ENCODE peak calls at places on chromosomes 4 and X, in ten cellular contexts. One of them, this sample, is unnamed. For H3K9me3, the result is how much of the 10 kb centered on the place peaks cover.

GRCh38 chr4:138301536-138301935 is 59.4 kb upstream of the SLC7A11 start:
- DNase-seq in left ventricle myocardium inferior: no peak
- DNase-seq in aorta: no peak
- DNase-seq in osteoblast: no peak
- DNase-seq in Caco-2: no peak
- DNase-seq in HAP-1: no peak
- DNase-seq in IMR-90: no peak
- DNase-seq in colonic mucosa: no peak
- DNase-seq in breast epithelium: no peak
- DNase-seq in H9: no peak
- DNase-seq in this sample: no peak

GRCh38 chr4:40349561-40350198 is 14.5 kb downstream of the CHRNA9 start:
- DNase-seq in breast epithelium: no peak
- DNase-seq in aorta: no peak
- DNase-seq in left ventricle myocardium inferior: no peak
- DNase-seq in colonic mucosa: no peak
- DNase-seq in Caco-2: no peak
- DNase-seq in HAP-1: no peak
- DNase-seq in IMR-90: peak
- DNase-seq in osteoblast: no peak
- DNase-seq in H9: no peak
- DNase-seq in this sample: no peak

GRCh38 chr4:26197018-26197779 is 123.6 kb upstream of the RBPJ start:
- DNase-seq in colonic mucosa: no peak
- DNase-seq in HAP-1: no peak
- DNase-seq in Caco-2: no peak
- DNase-seq in aorta: no peak
- DNase-seq in left ventricle myocardium inferior: no peak
- DNase-seq in breast epithelium: no peak
- DNase-seq in IMR-90: peak
- DNase-seq in H9: no peak
- DNase-seq in osteoblast: peak
- DNase-seq in this sample: no peak

GRCh38 chr4:157806176-157806575 is 366.6 kb downstream of the GASK1B start:
- DNase-seq in left ventricle myocardium inferior: no peak
- DNase-seq in aorta: no peak
- DNase-seq in Caco-2: no peak
- DNase-seq in H9: no peak
- DNase-seq in colonic mucosa: no peak
- DNase-seq in osteoblast: no peak
- DNase-seq in IMR-90: no peak
- DNase-seq in breast epithelium: no peak
- DNase-seq in HAP-1: peak
- DNase-seq in this sample: no peak

GRCh38 chr4:3530663-3531254 is 1.5 kb downstream of the LRPAP1 start:
- DNase-seq in HAP-1: no peak
- DNase-seq in left ventricle myocardium inferior: no peak
- DNase-seq in aorta: peak
- DNase-seq in colonic mucosa: no peak
- DNase-seq in H9: peak
- DNase-seq in IMR-90: no peak
- DNase-seq in Caco-2: no peak
- DNase-seq in breast epithelium: no peak
- DNase-seq in osteoblast: peak
- DNase-seq in this sample: no peak

GRCh38 chr4:86306816-86307215 is 53.0 kb downstream of the MAPK10 start:
- DNase-seq in aorta: no peak
- DNase-seq in colonic mucosa: no peak
- DNase-seq in osteoblast: peak
- DNase-seq in Caco-2: no peak
- DNase-seq in breast epithelium: no peak
- DNase-seq in HAP-1: no peak
- DNase-seq in H9: no peak
- DNase-seq in left ventricle myocardium inferior: no peak
- DNase-seq in IMR-90: peak
- DNase-seq in this sample: no peak

GRCh38 chr4:113355550-113356371 is 306.3 kb downstream of the ANK2 start:
- DNase-seq in osteoblast: peak
- DNase-seq in left ventricle myocardium inferior: peak
- DNase-seq in IMR-90: peak
- DNase-seq in breast epithelium: no peak
- DNase-seq in Caco-2: peak
- DNase-seq in HAP-1: no peak
- DNase-seq in H9: no peak
- DNase-seq in aorta: no peak
- DNase-seq in colonic mucosa: no peak
- DNase-seq in this sample: no peak

GRCh38 chr4:52269761-52270160 is 218.7 kb downstream of the SPATA18 start:
- DNase-seq in osteoblast: no peak
- DNase-seq in aorta: no peak
- DNase-seq in HAP-1: no peak
- DNase-seq in Caco-2: no peak
- DNase-seq in IMR-90: no peak
- DNase-seq in colonic mucosa: no peak
- DNase-seq in left ventricle myocardium inferior: no peak
- DNase-seq in breast epithelium: no peak
- DNase-seq in H9: no peak
- DNase-seq in this sample: no peak

GRCh38 chr4:15691346-15692140 is 9.9 kb downstream of the FAM200B start:
- DNase-seq in H9: no peak
- DNase-seq in left ventricle myocardium inferior: no peak
- DNase-seq in aorta: no peak
- DNase-seq in HAP-1: no peak
- DNase-seq in osteoblast: peak
- DNase-seq in Caco-2: no peak
- DNase-seq in colonic mucosa: no peak
- DNase-seq in breast epithelium: no peak
- DNase-seq in IMR-90: peak
- DNase-seq in this sample: no peak

GRCh38 chrX:153052534-153052933 is 3.7 kb upstream of the PNMA3 start:
- DNase-seq in IMR-90: no peak
- DNase-seq in colonic mucosa: no peak
- DNase-seq in breast epithelium: no peak
- DNase-seq in H9: no peak
- DNase-seq in aorta: no peak
- DNase-seq in Caco-2: no peak
- DNase-seq in left ventricle myocardium inferior: no peak
- DNase-seq in osteoblast: no peak
- DNase-seq in HAP-1: no peak
- DNase-seq in this sample: no peak

DNA sequence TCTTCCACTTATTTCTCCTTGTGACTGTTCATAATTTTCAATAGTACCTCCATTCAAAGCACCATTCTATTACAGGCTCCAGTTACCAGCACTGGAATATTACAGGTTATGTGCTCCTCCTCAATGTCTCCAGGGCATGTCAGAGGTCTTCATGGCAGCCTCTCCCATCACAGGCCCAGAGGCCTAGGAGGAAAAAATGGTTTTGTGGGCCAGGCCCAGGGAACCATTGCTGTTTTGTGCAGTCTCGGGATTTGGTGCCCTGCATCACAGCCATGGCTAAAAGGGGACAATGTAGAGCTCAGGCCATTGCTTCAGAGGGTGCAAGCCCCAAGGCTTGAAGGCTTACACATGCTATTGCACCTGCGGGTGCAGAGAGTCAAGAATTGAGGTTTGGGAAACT is 7.2 kb upstream of the PNMA3 start:
- DNase-seq in aorta: no peak
- DNase-seq in Caco-2: no peak
- DNase-seq in IMR-90: no peak
- DNase-seq in osteoblast: no peak
- DNase-seq in H9: no peak
- DNase-seq in breast epithelium: no peak
- DNase-seq in colonic mucosa: no peak
- DNase-seq in HAP-1: no peak
- DNase-seq in left ventricle myocardium inferior: no peak
- DNase-seq in this sample: no peak
- H3K9me3 ChIP-seq in aorta: under half
- H3K9me3 ChIP-seq in Caco-2: under half
- H3K9me3 ChIP-seq in IMR-90: under half
- H3K9me3 ChIP-seq in osteoblast: under half
- H3K9me3 ChIP-seq in H9: half or more
- H3K9me3 ChIP-seq in breast epithelium: under half
- H3K9me3 ChIP-seq in colonic mucosa: under half
- H3K9me3 ChIP-seq in HAP-1: under half
- H3K9me3 ChIP-seq in left ventricle myocardium inferior: under half
- H3K9me3 ChIP-seq in this sample: under half

DNA sequence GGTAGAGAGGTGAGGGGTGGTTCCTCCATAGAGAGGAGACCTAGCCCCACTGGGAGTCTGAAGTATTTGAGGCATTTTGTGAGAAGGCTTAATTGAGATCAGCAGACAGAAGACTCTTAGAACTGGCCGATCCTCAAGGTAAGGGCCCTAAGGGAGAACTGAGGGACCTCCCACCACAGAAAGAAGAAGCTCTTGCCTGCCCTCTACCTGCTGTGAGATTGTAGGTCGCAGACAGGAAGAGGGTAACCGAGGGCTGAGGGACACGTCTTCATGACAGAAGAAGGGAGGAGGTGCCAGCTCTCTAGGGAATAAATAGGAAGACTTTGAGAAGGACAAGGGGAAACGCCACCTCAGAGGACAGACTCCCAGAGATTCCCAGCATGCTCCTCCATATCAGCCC is 24.1 kb upstream of the MAGEC1 start:
- DNase-seq in H9: no peak
- DNase-seq in IMR-90: no peak
- DNase-seq in colonic mucosa: no peak
- DNase-seq in left ventricle myocardium inferior: no peak
- DNase-seq in Caco-2: no peak
- DNase-seq in breast epithelium: no peak
- DNase-seq in aorta: no peak
- DNase-seq in HAP-1: peak
- DNase-seq in osteoblast: no peak
- DNase-seq in this sample: no peak
- H3K9me3 ChIP-seq in H9: under half
- H3K9me3 ChIP-seq in IMR-90: under half
- H3K9me3 ChIP-seq in colonic mucosa: under half
- H3K9me3 ChIP-seq in left ventricle myocardium inferior: under half
- H3K9me3 ChIP-seq in Caco-2: under half
- H3K9me3 ChIP-seq in breast epithelium: under half
- H3K9me3 ChIP-seq in aorta: under half
- H3K9me3 ChIP-seq in HAP-1: under half
- H3K9me3 ChIP-seq in osteoblast: under half
- H3K9me3 ChIP-seq in this sample: under half

GRCh38 chr4:92251711-92252110 is 52.1 kb upstream of the GRID2 start:
- DNase-seq in left ventricle myocardium inferior: no peak
- DNase-seq in IMR-90: no peak
- DNase-seq in osteoblast: no peak
- DNase-seq in HAP-1: no peak
- DNase-seq in Caco-2: no peak
- DNase-seq in H9: no peak
- DNase-seq in breast epithelium: no peak
- DNase-seq in aorta: no peak
- DNase-seq in colonic mucosa: no peak
- DNase-seq in this sample: no peak

GRCh38 chr4:92253986-92254671 is 49.6 kb upstream of the GRID2 start:
- DNase-seq in left ventricle myocardium inferior: no peak
- DNase-seq in H9: peak
- DNase-seq in osteoblast: no peak
- DNase-seq in colonic mucosa: no peak
- DNase-seq in HAP-1: no peak
- DNase-seq in IMR-90: no peak
- DNase-seq in breast epithelium: no peak
- DNase-seq in aorta: no peak
- DNase-seq in Caco-2: no peak
- DNase-seq in this sample: no peak

GRCh38 chr4:92253550-92253949 is 50.2 kb upstream of the GRID2 start:
- DNase-seq in aorta: no peak
- DNase-seq in colonic mucosa: no peak
- DNase-seq in osteoblast: no peak
- DNase-seq in HAP-1: no peak
- DNase-seq in H9: peak
- DNase-seq in left ventricle myocardium inferior: no peak
- DNase-seq in IMR-90: no peak
- DNase-seq in Caco-2: no peak
- DNase-seq in breast epithelium: no peak
- DNase-seq in this sample: no peak

GRCh38 chr4:92254767-92255442 is 48.9 kb upstream of the GRID2 start:
- DNase-seq in IMR-90: no peak
- DNase-seq in left ventricle myocardium inferior: no peak
- DNase-seq in breast epithelium: no peak
- DNase-seq in colonic mucosa: no peak
- DNase-seq in H9: peak
- DNase-seq in Caco-2: no peak
- DNase-seq in osteoblast: no peak
- DNase-seq in aorta: no peak
- DNase-seq in HAP-1: no peak
- DNase-seq in this sample: no peak

DNA sequence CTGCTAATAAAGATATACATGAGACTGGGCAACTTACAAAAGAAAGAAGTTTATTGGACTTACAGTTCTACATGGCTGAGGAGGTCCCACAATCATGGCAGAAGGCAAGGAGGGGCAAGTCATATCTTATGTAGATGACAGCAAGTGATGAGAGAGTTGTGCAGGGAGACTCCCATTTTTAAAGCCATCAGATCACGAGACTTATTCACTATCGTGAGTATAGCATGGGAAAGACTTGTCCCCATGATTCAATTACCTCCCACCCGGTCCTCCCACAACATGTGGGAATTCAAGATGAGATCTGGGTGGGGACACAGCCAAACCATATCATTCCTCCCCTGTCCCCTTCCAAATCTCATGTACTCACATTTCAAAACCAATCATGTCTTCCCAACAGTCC is 50.9 kb upstream of the GRID2 start:
- DNase-seq in aorta: no peak
- DNase-seq in Caco-2: no peak
- DNase-seq in IMR-90: no peak
- DNase-seq in breast epithelium: no peak
- DNase-seq in colonic mucosa: no peak
- DNase-seq in HAP-1: no peak
- DNase-seq in left ventricle myocardium inferior: no peak
- DNase-seq in osteoblast: no peak
- DNase-seq in H9: no peak
- DNase-seq in this sample: no peak
- H3K9me3 ChIP-seq in aorta: under half
- H3K9me3 ChIP-seq in Caco-2: under half
- H3K9me3 ChIP-seq in IMR-90: under half
- H3K9me3 ChIP-seq in breast epithelium: under half
- H3K9me3 ChIP-seq in colonic mucosa: under half
- H3K9me3 ChIP-seq in HAP-1: under half
- H3K9me3 ChIP-seq in left ventricle myocardium inferior: half or more
- H3K9me3 ChIP-seq in osteoblast: under half
- H3K9me3 ChIP-seq in H9: half or more
- H3K9me3 ChIP-seq in this sample: under half

GRCh38 chr4:20859097-20859781 is 159.0 kb downstream of the PACRGL start:
- DNase-seq in IMR-90: no peak
- DNase-seq in breast epithelium: no peak
- DNase-seq in colonic mucosa: no peak
- DNase-seq in aorta: no peak
- DNase-seq in osteoblast: no peak
- DNase-seq in left ventricle myocardium inferior: no peak
- DNase-seq in Caco-2: no peak
- DNase-seq in H9: no peak
- DNase-seq in HAP-1: no peak
- DNase-seq in this sample: no peak

GRCh38 chr4:20857081-20857480 is 156.8 kb downstream of the PACRGL start:
- DNase-seq in Caco-2: no peak
- DNase-seq in osteoblast: no peak
- DNase-seq in colonic mucosa: no peak
- DNase-seq in IMR-90: no peak
- DNase-seq in aorta: no peak
- DNase-seq in breast epithelium: no peak
- DNase-seq in left ventricle myocardium inferior: no peak
- DNase-seq in HAP-1: no peak
- DNase-seq in H9: no peak
- DNase-seq in this sample: no peak

GRCh38 chr4:20860878-20861277 is 160.6 kb downstream of the PACRGL start:
- DNase-seq in HAP-1: no peak
- DNase-seq in Caco-2: no peak
- DNase-seq in aorta: no peak
- DNase-seq in H9: no peak
- DNase-seq in breast epithelium: no peak
- DNase-seq in left ventricle myocardium inferior: no peak
- DNase-seq in osteoblast: no peak
- DNase-seq in colonic mucosa: no peak
- DNase-seq in IMR-90: no peak
- DNase-seq in this sample: no peak
- H3K9me3 ChIP-seq in HAP-1: under half
- H3K9me3 ChIP-seq in Caco-2: under half
- H3K9me3 ChIP-seq in aorta: under half
- H3K9me3 ChIP-seq in H9: under half
- H3K9me3 ChIP-seq in breast epithelium: under half
- H3K9me3 ChIP-seq in left ventricle myocardium inferior: under half
- H3K9me3 ChIP-seq in osteoblast: under half
- H3K9me3 ChIP-seq in colonic mucosa: under half
- H3K9me3 ChIP-seq in IMR-90: under half
- H3K9me3 ChIP-seq in this sample: under half